ENCODE peak calls at places on chromosome 22, in nine cellular contexts. One of them, this sample, is unnamed.

GRCh38 chr22:39349967-39350802 is at the start of gene SYNGR1:
- DNase-seq in neural progenitor cell: peak
- DNase-seq in astrocyte of the spinal cord: no peak
- DNase-seq in mesothelial cell of epicardium: no peak
- DNase-seq in left lung: no peak
- DNase-seq in kidney: peak
- DNase-seq in HFFc6: no peak
- DNase-seq in lung: no peak
- DNase-seq in choroid plexus epithelial cell: no peak
- DNase-seq in this sample: peak

GRCh38 chr22:44309137-44309536 is 3.6 kb downstream of the SHISAL1 start:
- DNase-seq in neural progenitor cell: no peak
- DNase-seq in astrocyte of the spinal cord: peak
- DNase-seq in mesothelial cell of epicardium: no peak
- DNase-seq in left lung: peak
- DNase-seq in kidney: no peak
- DNase-seq in HFFc6: peak
- DNase-seq in lung: peak
- DNase-seq in choroid plexus epithelial cell: peak
- DNase-seq in this sample: no peak

GRCh38 chr22:17601031-17601430 is 27.5 kb downstream of the ATP6V1E1 start:
- DNase-seq in neural progenitor cell: no peak
- DNase-seq in astrocyte of the spinal cord: no peak
- DNase-seq in mesothelial cell of epicardium: no peak
- DNase-seq in left lung: no peak
- DNase-seq in kidney: peak
- DNase-seq in HFFc6: no peak
- DNase-seq in lung: no peak
- DNase-seq in choroid plexus epithelial cell: no peak
- DNase-seq in this sample: no peak

GRCh38 chr22:32218470-32218869 is 13.6 kb upstream of the RFPL2 start:
- DNase-seq in neural progenitor cell: no peak
- DNase-seq in astrocyte of the spinal cord: no peak
- DNase-seq in mesothelial cell of epicardium: no peak
- DNase-seq in left lung: peak
- DNase-seq in kidney: no peak
- DNase-seq in HFFc6: no peak
- DNase-seq in lung: no peak
- DNase-seq in choroid plexus epithelial cell: no peak
- DNase-seq in this sample: no peak

GRCh38 chr22:17135153-17135760 is 14.1 kb upstream of the TMEM121B start:
- DNase-seq in neural progenitor cell: no peak
- DNase-seq in astrocyte of the spinal cord: no peak
- DNase-seq in mesothelial cell of epicardium: no peak
- DNase-seq in left lung: no peak
- DNase-seq in kidney: no peak
- DNase-seq in HFFc6: no peak
- DNase-seq in lung: no peak
- DNase-seq in choroid plexus epithelial cell: no peak
- DNase-seq in this sample: no peak

GRCh38 chr22:25966448-25966913 is 202.8 kb upstream of the SEZ6L start:
- DNase-seq in neural progenitor cell: peak
- DNase-seq in astrocyte of the spinal cord: no peak
- DNase-seq in mesothelial cell of epicardium: no peak
- DNase-seq in left lung: no peak
- DNase-seq in kidney: no peak
- DNase-seq in HFFc6: no peak
- DNase-seq in lung: no peak
- DNase-seq in choroid plexus epithelial cell: no peak
- DNase-seq in this sample: no peak

GRCh38 chr22:28442951-28443876 is 236.4 kb downstream of the TTC28 start:
- DNase-seq in neural progenitor cell: peak
- DNase-seq in astrocyte of the spinal cord: peak
- DNase-seq in mesothelial cell of epicardium: peak
- DNase-seq in left lung: peak
- DNase-seq in kidney: peak
- DNase-seq in HFFc6: peak
- DNase-seq in lung: peak
- DNase-seq in choroid plexus epithelial cell: peak
- DNase-seq in this sample: peak

GRCh38 chr22:29811377-29811776 is 26.7 kb downstream of the ASCC2 start:
- DNase-seq in neural progenitor cell: no peak
- DNase-seq in astrocyte of the spinal cord: no peak
- DNase-seq in mesothelial cell of epicardium: no peak
- DNase-seq in left lung: peak
- DNase-seq in kidney: no peak
- DNase-seq in HFFc6: no peak
- DNase-seq in lung: peak
- DNase-seq in choroid plexus epithelial cell: peak
- DNase-seq in this sample: no peak

GRCh38 chr22:47610281-47610680 is 847.8 kb downstream of the TBC1D22A start:
- DNase-seq in neural progenitor cell: no peak
- DNase-seq in astrocyte of the spinal cord: no peak
- DNase-seq in mesothelial cell of epicardium: no peak
- DNase-seq in left lung: no peak
- DNase-seq in kidney: peak
- DNase-seq in HFFc6: no peak
- DNase-seq in lung: no peak
- DNase-seq in choroid plexus epithelial cell: no peak
- DNase-seq in this sample: no peak

GRCh38 chr22:38935023-38935422 is 22.4 kb upstream of the APOBEC3A start:
- DNase-seq in neural progenitor cell: no peak
- DNase-seq in astrocyte of the spinal cord: no peak
- DNase-seq in mesothelial cell of epicardium: no peak
- DNase-seq in left lung: peak
- DNase-seq in kidney: peak
- DNase-seq in HFFc6: no peak
- DNase-seq in lung: peak
- DNase-seq in choroid plexus epithelial cell: no peak
- DNase-seq in this sample: no peak

GRCh38 chr22:44668190-44668885 is 33.7 kb upstream of the PRR5 start:
- DNase-seq in neural progenitor cell: peak
- DNase-seq in astrocyte of the spinal cord: no peak
- DNase-seq in mesothelial cell of epicardium: no peak
- DNase-seq in left lung: no peak
- DNase-seq in kidney: peak
- DNase-seq in HFFc6: no peak
- DNase-seq in lung: no peak
- DNase-seq in choroid plexus epithelial cell: no peak
- DNase-seq in this sample: no peak

GRCh38 chr22:36116127-36116526 is 44.4 kb downstream of the APOL3 start:
- DNase-seq in neural progenitor cell: no peak
- DNase-seq in astrocyte of the spinal cord: no peak
- DNase-seq in mesothelial cell of epicardium: no peak
- DNase-seq in left lung: no peak
- DNase-seq in kidney: peak
- DNase-seq in HFFc6: no peak
- DNase-seq in lung: no peak
- DNase-seq in choroid plexus epithelial cell: no peak
- DNase-seq in this sample: no peak

GRCh38 chr22:47835726-47836125 is 1073.3 kb downstream of the TBC1D22A start:
- DNase-seq in neural progenitor cell: no peak
- DNase-seq in astrocyte of the spinal cord: peak
- DNase-seq in mesothelial cell of epicardium: no peak
- DNase-seq in left lung: no peak
- DNase-seq in kidney: no peak
- DNase-seq in HFFc6: peak
- DNase-seq in lung: no peak
- DNase-seq in choroid plexus epithelial cell: peak
- DNase-seq in this sample: no peak

GRCh38 chr22:45036154-45036553 is 26.3 kb upstream of the PHF21B start:
- DNase-seq in neural progenitor cell: no peak
- DNase-seq in astrocyte of the spinal cord: peak
- DNase-seq in mesothelial cell of epicardium: no peak
- DNase-seq in left lung: no peak
- DNase-seq in kidney: no peak
- DNase-seq in HFFc6: no peak
- DNase-seq in lung: no peak
- DNase-seq in choroid plexus epithelial cell: no peak
- DNase-seq in this sample: no peak

DNA sequence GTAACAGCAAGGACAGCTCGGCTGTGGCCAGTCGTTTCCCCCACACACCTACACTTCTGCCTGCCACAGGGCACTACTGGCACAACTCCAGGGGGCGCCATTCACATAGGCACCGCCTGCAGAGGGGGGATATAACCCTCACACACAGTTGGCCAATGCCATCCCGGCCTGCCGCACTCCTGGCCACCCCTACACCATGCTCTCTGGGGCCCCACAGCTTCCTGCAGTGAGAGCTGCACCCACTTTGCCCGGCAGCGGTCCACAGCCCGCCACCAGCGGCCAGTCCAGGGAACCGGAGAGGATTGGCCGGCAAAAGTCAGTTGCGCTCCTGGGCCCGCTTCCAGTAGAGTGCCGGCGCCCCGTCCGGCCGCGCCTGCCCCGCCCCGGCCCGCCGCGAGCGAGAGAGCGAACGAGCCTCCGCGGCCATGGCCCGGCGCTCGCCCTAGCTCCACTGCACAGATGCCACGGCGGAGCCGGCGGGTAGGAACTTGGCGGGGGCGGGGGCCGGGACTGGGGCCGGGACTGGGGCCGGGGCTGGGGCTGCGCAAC is 25.6 kb upstream of the SUSD2 start:
- DNase-seq in neural progenitor cell: peak
- DNase-seq in astrocyte of the spinal cord: peak
- DNase-seq in mesothelial cell of epicardium: no peak
- DNase-seq in left lung: peak
- DNase-seq in kidney: peak
- DNase-seq in HFFc6: peak
- DNase-seq in lung: peak
- DNase-seq in choroid plexus epithelial cell: peak
- DNase-seq in this sample: peak
- TF ChIP-seq CTCF in neural progenitor cell: peak
- TF ChIP-seq CTCF in astrocyte of the spinal cord: peak
- TF ChIP-seq CTCF in mesothelial cell of epicardium: peak
- TF ChIP-seq CTCF in left lung: peak
- TF ChIP-seq CTCF in kidney: peak
- TF ChIP-seq CTCF in HFFc6: peak
- TF ChIP-seq CTCF in lung: peak
- TF ChIP-seq CTCF in choroid plexus epithelial cell: peak
- TF ChIP-seq CTCF in this sample: peak

DNA sequence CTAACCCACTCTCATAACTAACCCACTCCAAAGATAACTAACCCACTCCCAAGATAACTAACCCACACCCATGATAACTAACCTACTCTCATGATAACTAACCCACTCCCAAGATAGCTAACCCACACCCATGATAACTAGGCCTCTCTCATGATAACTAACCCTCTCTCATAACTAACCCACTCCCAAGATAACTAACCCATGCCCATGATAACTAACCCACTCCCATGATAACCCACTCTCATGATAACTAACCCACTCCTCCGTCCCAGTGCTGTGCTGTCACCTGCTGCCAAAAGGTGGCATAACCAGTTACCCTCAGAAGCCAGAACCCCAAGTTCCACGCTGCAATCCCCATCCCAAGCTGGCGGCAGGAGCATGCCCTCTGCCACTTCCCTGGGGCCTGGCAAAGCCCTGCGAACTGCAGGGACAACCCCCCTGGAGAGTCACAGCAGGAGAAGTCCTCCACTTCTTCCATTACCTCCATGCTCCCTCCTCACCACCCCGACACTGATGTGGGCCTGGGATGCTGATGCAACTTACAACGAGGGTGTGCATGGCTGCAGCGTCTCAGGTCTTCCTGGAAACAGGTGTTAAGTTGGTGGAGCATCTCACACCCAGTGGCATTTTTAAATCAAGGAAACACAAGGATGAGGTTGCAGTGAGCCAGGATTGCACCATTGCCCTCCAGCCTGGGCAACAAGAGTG is 30.8 kb upstream of the CELSR1 start:
- DNase-seq in neural progenitor cell: peak
- DNase-seq in astrocyte of the spinal cord: no peak
- DNase-seq in mesothelial cell of epicardium: no peak
- DNase-seq in left lung: peak
- DNase-seq in kidney: peak
- DNase-seq in HFFc6: no peak
- DNase-seq in lung: no peak
- DNase-seq in choroid plexus epithelial cell: no peak
- DNase-seq in this sample: no peak
- TF ChIP-seq CTCF in neural progenitor cell: no peak
- TF ChIP-seq CTCF in astrocyte of the spinal cord: no peak
- TF ChIP-seq CTCF in mesothelial cell of epicardium: no peak
- TF ChIP-seq CTCF in left lung: no peak
- TF ChIP-seq CTCF in kidney: no peak
- TF ChIP-seq CTCF in HFFc6: peak
- TF ChIP-seq CTCF in lung: no peak
- TF ChIP-seq CTCF in choroid plexus epithelial cell: peak
- TF ChIP-seq CTCF in this sample: no peak

GRCh38 chr22:33327348-33327860 is 269.2 kb upstream of the SYN3 start:
- DNase-seq in neural progenitor cell: no peak
- DNase-seq in astrocyte of the spinal cord: no peak
- DNase-seq in mesothelial cell of epicardium: no peak
- DNase-seq in left lung: no peak
- DNase-seq in kidney: no peak
- DNase-seq in HFFc6: no peak
- DNase-seq in lung: no peak
- DNase-seq in choroid plexus epithelial cell: no peak
- DNase-seq in this sample: no peak

GRCh38 chr22:33325232-33326004 is 267.2 kb upstream of the SYN3 start:
- DNase-seq in neural progenitor cell: no peak
- DNase-seq in astrocyte of the spinal cord: no peak
- DNase-seq in mesothelial cell of epicardium: no peak
- DNase-seq in left lung: no peak
- DNase-seq in kidney: no peak
- DNase-seq in HFFc6: no peak
- DNase-seq in lung: no peak
- DNase-seq in choroid plexus epithelial cell: peak
- DNase-seq in this sample: no peak

GRCh38 chr22:33328789-33329296 is 270.7 kb upstream of the SYN3 start:
- DNase-seq in neural progenitor cell: no peak
- DNase-seq in astrocyte of the spinal cord: peak
- DNase-seq in mesothelial cell of epicardium: no peak
- DNase-seq in left lung: no peak
- DNase-seq in kidney: no peak
- DNase-seq in HFFc6: peak
- DNase-seq in lung: no peak
- DNase-seq in choroid plexus epithelial cell: peak
- DNase-seq in this sample: no peak

GRCh38 chr22:33324228-33324627 is 266.0 kb upstream of the SYN3 start:
- DNase-seq in neural progenitor cell: no peak
- DNase-seq in astrocyte of the spinal cord: no peak
- DNase-seq in mesothelial cell of epicardium: no peak
- DNase-seq in left lung: no peak
- DNase-seq in kidney: no peak
- DNase-seq in HFFc6: no peak
- DNase-seq in lung: no peak
- DNase-seq in choroid plexus epithelial cell: no peak
- DNase-seq in this sample: peak

GRCh38 chr22:33326540-33327295 is 268.5 kb upstream of the SYN3 start:
- DNase-seq in neural progenitor cell: no peak
- DNase-seq in astrocyte of the spinal cord: no peak
- DNase-seq in mesothelial cell of epicardium: no peak
- DNase-seq in left lung: no peak
- DNase-seq in kidney: no peak
- DNase-seq in HFFc6: no peak
- DNase-seq in lung: no peak
- DNase-seq in choroid plexus epithelial cell: no peak
- DNase-seq in this sample: no peak
- TF ChIP-seq CTCF in neural progenitor cell: no peak
- TF ChIP-seq CTCF in astrocyte of the spinal cord: no peak
- TF ChIP-seq CTCF in mesothelial cell of epicardium: no peak
- TF ChIP-seq CTCF in left lung: no peak
- TF ChIP-seq CTCF in kidney: no peak
- TF ChIP-seq CTCF in HFFc6: no peak
- TF ChIP-seq CTCF in lung: no peak
- TF ChIP-seq CTCF in choroid plexus epithelial cell: no peak
- TF ChIP-seq CTCF in this sample: no peak

GRCh38 chr22:49027122-49027670 is 800.5 kb downstream of the BRD1 start:
- DNase-seq in neural progenitor cell: no peak
- DNase-seq in astrocyte of the spinal cord: no peak
- DNase-seq in mesothelial cell of epicardium: no peak
- DNase-seq in left lung: no peak
- DNase-seq in kidney: peak
- DNase-seq in HFFc6: no peak
- DNase-seq in lung: no peak
- DNase-seq in choroid plexus epithelial cell: no peak
- DNase-seq in this sample: no peak
- TF ChIP-seq CTCF in neural progenitor cell: no peak
- TF ChIP-seq CTCF in astrocyte of the spinal cord: no peak
- TF ChIP-seq CTCF in mesothelial cell of epicardium: no peak
- TF ChIP-seq CTCF in left lung: no peak
- TF ChIP-seq CTCF in kidney: no peak
- TF ChIP-seq CTCF in HFFc6: no peak
- TF ChIP-seq CTCF in lung: no peak
- TF ChIP-seq CTCF in choroid plexus epithelial cell: no peak
- TF ChIP-seq CTCF in this sample: no peak